ENCODE peak calls at places on chromosomes 2 and 18, in six cellular contexts. Y is NAMALWA; E is NCI-H345; M is stimulated activated CD4-positive, alpha-beta T cell treated with anti-CD3 and anti-CD28 coated beads, Interleukin-15, amount 100 ng/mL, for 24 hours; F is effector memory CD8-positive, alpha-beta T cell; T is sigmoid colon. I is an unnamed sample.

GRCh38 chr2:46548103-46548486 is 68.7 kb downstream of the TMEM247 start:
- DNase-seq in Y (peak; percentile 22), E (no peak), M (no peak), F (no peak), T (no peak), I (no peak)

GRCh38 chr18:25222648-25223047 is 129.3 kb downstream of the ZNF521 start:
- DNase-seq in Y (no peak), E (no peak), M (no peak), F (no peak), T (no peak), I (no peak)

GRCh38 chr2:98148968-98149697 is 62.2 kb downstream of the VWA3B start:
- DNase-seq in Y (peak; percentile 21), E (no peak), M (peak; percentile 4), F (no peak), T (no peak), I (peak; percentile 19)

GRCh38 chr2:17495590-17495989 is 22.6 kb downstream of the RAD51AP2 start:
- DNase-seq in Y (no peak), E (no peak), M (no peak), F (no peak), T (no peak), I (no peak)

GRCh38 chr2:174919886-174920595 is 85.1 kb downstream of the CHN1 start:
- DNase-seq in Y (no peak), E (no peak), M (no peak), F (no peak), T (no peak), I (no peak)

GRCh38 chr2:213848631-213849030 is 562.2 kb upstream of the VWC2L start:
- DNase-seq in Y (no peak), E (no peak), M (no peak), F (no peak), T (no peak), I (no peak)

GRCh38 chr2:138122891-138123290 is 158.6 kb downstream of the HNMT start:
- DNase-seq in Y (no peak), E (no peak), M (no peak), F (no peak), T (no peak), I (no peak)

GRCh38 chr18:68817584-68817983 is 19.7 kb downstream of the CCDC102B start:
- DNase-seq in Y (no peak), E (no peak), M (no peak), F (no peak), T (no peak), I (no peak)

GRCh38 chr2:84905181-84906107 is at the start of gene TMSB10:
- DNase-seq in Y (peak; percentile 89), E (peak; percentile 86), M (peak; percentile 88), F (peak; percentile 88), T (peak; percentile 94), I (peak; percentile 92)

GRCh38 chr2:238925281-238925680 is 77.4 kb downstream of the TWIST2 start:
- DNase-seq in Y (no peak), E (no peak), M (no peak), F (no peak), T (peak; percentile 50), I (no peak)

GRCh38 chr2:183088061-183088460 is 9.5 kb downstream of the DUSP19 start:
- DNase-seq in Y (no peak), E (no peak), M (no peak), F (no peak), T (no peak), I (no peak)

GRCh38 chr2:101151141-101151858 is at the start of gene TBC1D8:
- DNase-seq in Y (no peak), E (peak; percentile 91), M (peak; percentile 81), F (peak; percentile 34), T (peak; percentile 95), I (peak; percentile 49)

GRCh38 chr2:16332681-16333519 is 332.7 kb downstream of the CYRIA start:
- DNase-seq in Y (no peak), E (no peak), M (no peak), F (no peak), T (no peak), I (no peak)

GRCh38 chr2:46561731-46562450 is 82.5 kb downstream of the TMEM247 start:
- DNase-seq in Y (no peak), E (no peak), M (no peak), F (no peak), T (no peak), I (no peak)

GRCh38 chr2:240250985-240251847 is 110.8 kb upstream of the OTOS start:
- DNase-seq in Y (no peak), E (peak; percentile 33), M (peak; percentile 18), F (no peak), T (peak; percentile 95), I (no peak)

I was measured in central memory CD4-positive, alpha-beta T cell.